ENCODE peak calls at places on chromosomes 12 and 14, in four cellular contexts. One of them, this sample, is unnamed.

GRCh38 chr12:98344034-98344565 is 171.3 kb upstream of the TMPO start:
- DNase-seq in myocyte: no peak
- DNase-seq in tibial artery: no peak
- DNase-seq in cardiac septum: no peak
- DNase-seq in this sample: no peak

GRCh38 chr12:117063162-117063911 is 35.9 kb downstream of the TESC start:
- DNase-seq in myocyte: no peak
- DNase-seq in tibial artery: peak; percentile 30
- DNase-seq in cardiac septum: peak; percentile 83
- DNase-seq in this sample: peak; percentile 86

GRCh38 chr14:80275208-80275850 is 64.0 kb upstream of the DIO2 start:
- DNase-seq in myocyte: peak; percentile 19
- DNase-seq in tibial artery: no peak
- DNase-seq in cardiac septum: no peak
- DNase-seq in this sample: no peak

GRCh38 chr12:62191747-62192485 is 68.3 kb upstream of the USP15 start:
- DNase-seq in myocyte: peak; percentile 5
- DNase-seq in tibial artery: no peak
- DNase-seq in cardiac septum: no peak
- DNase-seq in this sample: peak; percentile 80

GRCh38 chr14:100146548-100147091 is 12.8 kb downstream of the DEGS2 start:
- DNase-seq in myocyte: no peak
- DNase-seq in tibial artery: no peak
- DNase-seq in cardiac septum: no peak
- DNase-seq in this sample: no peak

GRCh38 chr14:28751467-28752058 is 15.0 kb upstream of the FOXG1 start:
- DNase-seq in myocyte: peak; percentile 68
- DNase-seq in tibial artery: no peak
- DNase-seq in cardiac septum: no peak
- DNase-seq in this sample: no peak

GRCh38 chr12:131831021-131831571 is 2.9 kb downstream of the MMP17 start:
- DNase-seq in myocyte: peak; percentile 35
- DNase-seq in tibial artery: no peak
- DNase-seq in cardiac septum: no peak
- DNase-seq in this sample: no peak

GRCh38 chr12:24767016-24767415 is 181.9 kb downstream of the BCAT1 start:
- DNase-seq in myocyte: no peak
- DNase-seq in tibial artery: no peak
- DNase-seq in cardiac septum: no peak
- DNase-seq in this sample: no peak

GRCh38 chr14:103512701-103513611 is 9.7 kb downstream of the CKB start:
- DNase-seq in myocyte: peak; percentile 89
- DNase-seq in tibial artery: peak; percentile 71
- DNase-seq in cardiac septum: peak; percentile 77
- DNase-seq in this sample: peak; percentile 81

GRCh38 chr12:115172521-115172920 is 488.5 kb upstream of the TBX3 start:
- DNase-seq in myocyte: no peak
- DNase-seq in tibial artery: no peak
- DNase-seq in cardiac septum: no peak
- DNase-seq in this sample: no peak

GRCh38 chr12:109261939-109262338 is 47.1 kb downstream of the FOXN4 start:
- DNase-seq in myocyte: no peak
- DNase-seq in tibial artery: no peak
- DNase-seq in cardiac septum: no peak
- DNase-seq in this sample: no peak

GRCh38 chr14:100308112-100308792 is 2.0 kb upstream of the SLC25A29 start:
- DNase-seq in myocyte: no peak
- DNase-seq in tibial artery: no peak
- DNase-seq in cardiac septum: no peak
- DNase-seq in this sample: no peak

GRCh38 chr14:54669759-54670630 is 103.1 kb downstream of the SAMD4A start:
- DNase-seq in myocyte: no peak
- DNase-seq in tibial artery: no peak
- DNase-seq in cardiac septum: no peak
- DNase-seq in this sample: no peak

GRCh38 chr14:69260246-69260978 is 454 bp downstream of the GALNT16 start:
- DNase-seq in myocyte: no peak
- DNase-seq in tibial artery: no peak
- DNase-seq in cardiac septum: no peak
- DNase-seq in this sample: no peak

GRCh38 chr12:62799766-62800406 is 135.1 kb downstream of the PPM1H start:
- DNase-seq in myocyte: no peak
- DNase-seq in tibial artery: no peak
- DNase-seq in cardiac septum: no peak
- DNase-seq in this sample: no peak

GRCh38 chr14:38391334-38391733 is 135.4 kb upstream of the CLEC14A start:
- DNase-seq in myocyte: no peak
- DNase-seq in tibial artery: no peak
- DNase-seq in cardiac septum: no peak
- DNase-seq in this sample: no peak

GRCh38 chr14:71725802-71726638 is 206.2 kb upstream of the RGS6 start:
- DNase-seq in myocyte: peak; percentile 71
- DNase-seq in tibial artery: no peak
- DNase-seq in cardiac septum: no peak
- DNase-seq in this sample: no peak

GRCh38 chr12:113678222-113678621 is 206.6 kb upstream of the LHX5 start:
- DNase-seq in myocyte: no peak
- DNase-seq in tibial artery: no peak
- DNase-seq in cardiac septum: no peak
- DNase-seq in this sample: no peak

GRCh38 chr12:46154221-46154975 is 114.4 kb downstream of the SLC38A1 start:
- DNase-seq in myocyte: peak; percentile 36
- DNase-seq in tibial artery: no peak
- DNase-seq in cardiac septum: no peak
- DNase-seq in this sample: no peak

GRCh38 chr14:35750202-35750904 is 58.7 kb downstream of the RALGAPA1 start:
- DNase-seq in myocyte: no peak
- DNase-seq in tibial artery: no peak
- DNase-seq in cardiac septum: no peak
- DNase-seq in this sample: no peak

GRCh38 chr12:67804168-67804567 is 155.6 kb downstream of the DYRK2 start:
- DNase-seq in myocyte: peak; percentile 70
- DNase-seq in tibial artery: no peak
- DNase-seq in cardiac septum: no peak
- DNase-seq in this sample: no peak

GRCh38 chr14:40623641-40624040 is 983.0 kb upstream of the LRFN5 start:
- DNase-seq in myocyte: no peak
- DNase-seq in tibial artery: no peak
- DNase-seq in cardiac septum: no peak
- DNase-seq in this sample: no peak

GRCh38 chr14:22955702-22956575 is 951 bp downstream of the HAUS4 start:
- DNase-seq in myocyte: peak; percentile 20
- DNase-seq in tibial artery: no peak
- DNase-seq in cardiac septum: peak; percentile 57
- DNase-seq in this sample: no peak

GRCh38 chr14:63542231-63542999 is 762 bp downstream of the PPP2R5E start:
- DNase-seq in myocyte: peak; percentile 18
- DNase-seq in tibial artery: no peak
- DNase-seq in cardiac septum: no peak
- DNase-seq in this sample: peak; percentile 39

GRCh38 chr12:103801709-103802585 is 39.1 kb downstream of the NT5DC3 start:
- DNase-seq in myocyte: peak; percentile 78
- DNase-seq in tibial artery: no peak
- DNase-seq in cardiac septum: no peak
- DNase-seq in this sample: no peak

GRCh38 chr12:27542628-27543027 is 18.6 kb downstream of the PPFIBP1 start:
- DNase-seq in myocyte: peak; percentile 64
- DNase-seq in tibial artery: no peak
- DNase-seq in cardiac septum: no peak
- DNase-seq in this sample: no peak

GRCh38 chr12:54357802-54358619 is 6.3 kb downstream of the GPR84 start:
- DNase-seq in myocyte: no peak
- DNase-seq in tibial artery: no peak
- DNase-seq in cardiac septum: no peak
- DNase-seq in this sample: no peak

GRCh38 chr14:97625512-97625911 is 828.3 kb downstream of the VRK1 start:
- DNase-seq in myocyte: no peak
- DNase-seq in tibial artery: no peak
- DNase-seq in cardiac septum: no peak
- DNase-seq in this sample: no peak

GRCh38 chr12:76080729-76081415 is 3.6 kb downstream of the NAP1L1 start:
- DNase-seq in myocyte: no peak
- DNase-seq in tibial artery: no peak
- DNase-seq in cardiac septum: no peak
- DNase-seq in this sample: no peak

GRCh38 chr14:106530423-106531107 is 1004.2 kb downstream of the TMEM121 start:
- DNase-seq in myocyte: no peak
- DNase-seq in tibial artery: no peak
- DNase-seq in cardiac septum: no peak
- DNase-seq in this sample: no peak

GRCh38 chr14:74213907-74214803 is 25.1 kb upstream of the VSX2 start:
- DNase-seq in myocyte: no peak
- DNase-seq in tibial artery: no peak
- DNase-seq in cardiac septum: no peak
- DNase-seq in this sample: no peak

This sample was measured in left lung.